ENCODE peak calls at places on chromosomes 13 and 19, in five cellular contexts. One of them, this sample, is unnamed.

GRCh38 chr13:29472317-29472961 is 123.0 kb downstream of the SLC7A1 start:
- DNase-seq in left cardiac atrium: no peak
- DNase-seq in osteocyte: no peak
- DNase-seq in omental fat pad: no peak
- DNase-seq in activated CD8-positive, alpha-beta memory T cell treated with anti-CD3 and anti-CD28 coated beads, Interleukin-2, amount 50 U/mL, for 4 hours: peak
- DNase-seq in this sample: no peak

GRCh38 chr19:4232614-4233281 is 3.4 kb downstream of the EBI3 start:
- DNase-seq in left cardiac atrium: no peak
- DNase-seq in osteocyte: no peak
- DNase-seq in omental fat pad: no peak
- DNase-seq in activated CD8-positive, alpha-beta memory T cell treated with anti-CD3 and anti-CD28 coated beads, Interleukin-2, amount 50 U/mL, for 4 hours: no peak
- DNase-seq in this sample: no peak

GRCh38 chr13:73610799-73611592 is 523.2 kb downstream of the KLF12 start:
- DNase-seq in left cardiac atrium: no peak
- DNase-seq in osteocyte: no peak
- DNase-seq in omental fat pad: no peak
- DNase-seq in activated CD8-positive, alpha-beta memory T cell treated with anti-CD3 and anti-CD28 coated beads, Interleukin-2, amount 50 U/mL, for 4 hours: no peak
- DNase-seq in this sample: no peak

GRCh38 chr13:98105929-98106336 is 37.0 kb upstream of the FARP1 start:
- DNase-seq in left cardiac atrium: no peak
- DNase-seq in osteocyte: no peak
- DNase-seq in omental fat pad: no peak
- DNase-seq in activated CD8-positive, alpha-beta memory T cell treated with anti-CD3 and anti-CD28 coated beads, Interleukin-2, amount 50 U/mL, for 4 hours: no peak
- DNase-seq in this sample: no peak

GRCh38 chr13:40992678-40993077 is 26.4 kb downstream of the ELF1 start:
- DNase-seq in left cardiac atrium: no peak
- DNase-seq in osteocyte: no peak
- DNase-seq in omental fat pad: no peak
- DNase-seq in activated CD8-positive, alpha-beta memory T cell treated with anti-CD3 and anti-CD28 coated beads, Interleukin-2, amount 50 U/mL, for 4 hours: no peak
- DNase-seq in this sample: no peak

GRCh38 chr13:113996912-113997745 is 23.3 kb upstream of the C13orf46 start:
- DNase-seq in left cardiac atrium: peak
- DNase-seq in osteocyte: no peak
- DNase-seq in omental fat pad: no peak
- DNase-seq in activated CD8-positive, alpha-beta memory T cell treated with anti-CD3 and anti-CD28 coated beads, Interleukin-2, amount 50 U/mL, for 4 hours: no peak
- DNase-seq in this sample: peak

GRCh38 chr13:76646946-76647345 is 239.3 kb downstream of the KCTD12 start:
- DNase-seq in left cardiac atrium: no peak
- DNase-seq in osteocyte: no peak
- DNase-seq in omental fat pad: no peak
- DNase-seq in activated CD8-positive, alpha-beta memory T cell treated with anti-CD3 and anti-CD28 coated beads, Interleukin-2, amount 50 U/mL, for 4 hours: no peak
- DNase-seq in this sample: no peak

GRCh38 chr19:14089662-14090508 is 666 bp downstream of the SAMD1 start:
- DNase-seq in left cardiac atrium: peak
- DNase-seq in osteocyte: no peak
- DNase-seq in omental fat pad: no peak
- DNase-seq in activated CD8-positive, alpha-beta memory T cell treated with anti-CD3 and anti-CD28 coated beads, Interleukin-2, amount 50 U/mL, for 4 hours: peak
- DNase-seq in this sample: no peak

GRCh38 chr13:86445584-86446140 is 646.4 kb upstream of the SLITRK6 start:
- DNase-seq in left cardiac atrium: no peak
- DNase-seq in osteocyte: no peak
- DNase-seq in omental fat pad: no peak
- DNase-seq in activated CD8-positive, alpha-beta memory T cell treated with anti-CD3 and anti-CD28 coated beads, Interleukin-2, amount 50 U/mL, for 4 hours: no peak
- DNase-seq in this sample: no peak

GRCh38 chr19:15631817-15632216 is 8.9 kb upstream of the CYP4F3 start:
- DNase-seq in left cardiac atrium: peak
- DNase-seq in osteocyte: peak
- DNase-seq in omental fat pad: no peak
- DNase-seq in activated CD8-positive, alpha-beta memory T cell treated with anti-CD3 and anti-CD28 coated beads, Interleukin-2, amount 50 U/mL, for 4 hours: peak
- DNase-seq in this sample: no peak

GRCh38 chr19:35207391-35207871 is 21.1 kb downstream of the FAM187B start:
- DNase-seq in left cardiac atrium: no peak
- DNase-seq in osteocyte: no peak
- DNase-seq in omental fat pad: no peak
- DNase-seq in activated CD8-positive, alpha-beta memory T cell treated with anti-CD3 and anti-CD28 coated beads, Interleukin-2, amount 50 U/mL, for 4 hours: no peak
- DNase-seq in this sample: no peak

GRCh38 chr19:2811221-2811722 is 8.4 kb upstream of the ZNF554 start:
- DNase-seq in left cardiac atrium: no peak
- DNase-seq in osteocyte: no peak
- DNase-seq in omental fat pad: no peak
- DNase-seq in activated CD8-positive, alpha-beta memory T cell treated with anti-CD3 and anti-CD28 coated beads, Interleukin-2, amount 50 U/mL, for 4 hours: no peak
- DNase-seq in this sample: no peak

GRCh38 chr13:32228330-32229041 is 86.7 kb downstream of the ZAR1L start:
- DNase-seq in left cardiac atrium: no peak
- DNase-seq in osteocyte: no peak
- DNase-seq in omental fat pad: no peak
- DNase-seq in activated CD8-positive, alpha-beta memory T cell treated with anti-CD3 and anti-CD28 coated beads, Interleukin-2, amount 50 U/mL, for 4 hours: no peak
- DNase-seq in this sample: no peak

GRCh38 chr19:55146078-55146647 is 2.8 kb downstream of the TNNT1 start:
- DNase-seq in left cardiac atrium: no peak
- DNase-seq in osteocyte: no peak
- DNase-seq in omental fat pad: no peak
- DNase-seq in activated CD8-positive, alpha-beta memory T cell treated with anti-CD3 and anti-CD28 coated beads, Interleukin-2, amount 50 U/mL, for 4 hours: no peak
- DNase-seq in this sample: no peak

GRCh38 chr19:46546194-46546896 is 50.7 kb upstream of the PNMA8B start:
- DNase-seq in left cardiac atrium: no peak
- DNase-seq in osteocyte: peak
- DNase-seq in omental fat pad: no peak
- DNase-seq in activated CD8-positive, alpha-beta memory T cell treated with anti-CD3 and anti-CD28 coated beads, Interleukin-2, amount 50 U/mL, for 4 hours: no peak
- DNase-seq in this sample: no peak

GRCh38 chr13:48319458-48320395 is 16.2 kb downstream of the RB1 start:
- DNase-seq in left cardiac atrium: no peak
- DNase-seq in osteocyte: no peak
- DNase-seq in omental fat pad: no peak
- DNase-seq in activated CD8-positive, alpha-beta memory T cell treated with anti-CD3 and anti-CD28 coated beads, Interleukin-2, amount 50 U/mL, for 4 hours: no peak
- DNase-seq in this sample: no peak

GRCh38 chr19:14411161-14411560 is 8.0 kb downstream of the DDX39A start:
- DNase-seq in left cardiac atrium: no peak
- DNase-seq in osteocyte: no peak
- DNase-seq in omental fat pad: no peak
- DNase-seq in activated CD8-positive, alpha-beta memory T cell treated with anti-CD3 and anti-CD28 coated beads, Interleukin-2, amount 50 U/mL, for 4 hours: no peak
- DNase-seq in this sample: no peak

GRCh38 chr13:50403311-50403710 is 388.1 kb downstream of the KCNRG start:
- DNase-seq in left cardiac atrium: no peak
- DNase-seq in osteocyte: no peak
- DNase-seq in omental fat pad: no peak
- DNase-seq in activated CD8-positive, alpha-beta memory T cell treated with anti-CD3 and anti-CD28 coated beads, Interleukin-2, amount 50 U/mL, for 4 hours: no peak
- DNase-seq in this sample: no peak

GRCh38 chr19:4606921-4607678 is 32.2 kb upstream of the TNFAIP8L1 start:
- DNase-seq in left cardiac atrium: peak
- DNase-seq in osteocyte: no peak
- DNase-seq in omental fat pad: no peak
- DNase-seq in activated CD8-positive, alpha-beta memory T cell treated with anti-CD3 and anti-CD28 coated beads, Interleukin-2, amount 50 U/mL, for 4 hours: no peak
- DNase-seq in this sample: no peak

GRCh38 chr13:45678282-45678681 is 23.8 kb upstream of the CBY2 start:
- DNase-seq in left cardiac atrium: no peak
- DNase-seq in osteocyte: no peak
- DNase-seq in omental fat pad: no peak
- DNase-seq in activated CD8-positive, alpha-beta memory T cell treated with anti-CD3 and anti-CD28 coated beads, Interleukin-2, amount 50 U/mL, for 4 hours: no peak
- DNase-seq in this sample: no peak

This sample was measured in RWPE2.